ENCODE peak calls at places on chromosomes 6 and 20, in four cellular contexts. Q is HepG2, K is HCT116, F is H1. N is an unnamed sample.

GRCh38 chr6:2209226-2209809 is 36.1 kb downstream of the GMDS start:
- DNase-seq in Q (peak; percentile 72), K (peak; percentile 45), F (peak; percentile 50), N (no peak)

GRCh38 chr6:79375635-79376425 is 141.3 kb upstream of the HMGN3 start:
- DNase-seq in Q (no peak), K (no peak), F (no peak), N (no peak)

GRCh38 chr6:170152989-170153388 is 137.9 kb downstream of the DLL1 start:
- DNase-seq in Q (peak; percentile 32), K (peak; percentile 63), F (peak; percentile 23), N (peak; percentile 38)

GRCh38 chr20:35344354-35344837 is 52.2 kb upstream of the FAM83C start:
- DNase-seq in Q (peak; percentile 92), K (no peak), F (no peak), N (peak; percentile 93)

GRCh38 chr6:125623085-125623484 is 126.3 kb upstream of the HEY2 start:
- DNase-seq in Q (no peak), K (no peak), F (no peak), N (no peak)

GRCh38 chr6:7235712-7236311 is 77.2 kb downstream of the SSR1 start:
- DNase-seq in Q (no peak), K (no peak), F (no peak), N (no peak)

GRCh38 chr20:44074252-44075151 is 112.5 kb downstream of the JPH2 start:
- DNase-seq in Q (no peak), K (no peak), F (no peak), N (no peak)

GRCh38 chr20:15708984-15709598 is 864.2 kb downstream of the KIF16B start:
- DNase-seq in Q (peak; percentile 52), K (no peak), F (peak; percentile 34), N (peak; percentile 29)

GRCh38 chr6:101348816-101349215 is 44.7 kb upstream of the GRIK2 start:
- DNase-seq in Q (no peak), K (no peak), F (no peak), N (no peak)

GRCh38 chr20:12111431-12112088 is 193.9 kb downstream of the BTBD3 start:
- DNase-seq in Q (no peak), K (no peak), F (no peak), N (no peak)

GRCh38 chr20:61120595-61121515 is 131.2 kb upstream of the CDH4 start:
- DNase-seq in Q (peak; percentile 67), K (no peak), F (peak; percentile 25), N (peak; percentile 74)

GRCh38 chr6:121603486-121603885 is 168.0 kb downstream of the GJA1 start:
- DNase-seq in Q (no peak), K (no peak), F (no peak), N (no peak)

GRCh38 chr6:17965397-17965796 is 22.0 kb downstream of the KIF13A start:
- DNase-seq in Q (no peak), K (no peak), F (no peak), N (no peak)

DNA sequence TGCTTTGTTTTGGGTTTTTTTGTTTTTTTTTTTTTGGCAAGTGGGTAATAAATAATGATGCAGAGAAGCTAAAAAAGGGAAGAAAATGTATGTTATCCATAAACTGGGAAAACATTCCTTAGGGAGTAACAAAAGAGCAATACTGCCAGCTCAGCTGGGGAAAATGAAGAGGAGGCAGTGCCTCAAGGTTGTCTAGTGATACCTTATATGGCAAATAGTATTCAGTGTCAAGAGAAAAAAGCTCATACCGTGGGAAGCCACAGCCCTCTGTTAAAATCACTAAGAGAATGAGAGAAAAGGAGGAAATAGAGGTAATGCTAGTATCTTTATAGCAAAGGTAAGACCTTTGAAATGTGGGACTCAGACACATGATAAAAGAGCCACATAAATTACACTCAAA is 47.1 kb upstream of the SMLR1 start:
- DNase-seq in Q (no peak), K (no peak), F (no peak), N (no peak)
- TF ChIP-seq FOSL1 in Q (no peak), K (no peak), F (no peak), N (no peak)

DNA sequence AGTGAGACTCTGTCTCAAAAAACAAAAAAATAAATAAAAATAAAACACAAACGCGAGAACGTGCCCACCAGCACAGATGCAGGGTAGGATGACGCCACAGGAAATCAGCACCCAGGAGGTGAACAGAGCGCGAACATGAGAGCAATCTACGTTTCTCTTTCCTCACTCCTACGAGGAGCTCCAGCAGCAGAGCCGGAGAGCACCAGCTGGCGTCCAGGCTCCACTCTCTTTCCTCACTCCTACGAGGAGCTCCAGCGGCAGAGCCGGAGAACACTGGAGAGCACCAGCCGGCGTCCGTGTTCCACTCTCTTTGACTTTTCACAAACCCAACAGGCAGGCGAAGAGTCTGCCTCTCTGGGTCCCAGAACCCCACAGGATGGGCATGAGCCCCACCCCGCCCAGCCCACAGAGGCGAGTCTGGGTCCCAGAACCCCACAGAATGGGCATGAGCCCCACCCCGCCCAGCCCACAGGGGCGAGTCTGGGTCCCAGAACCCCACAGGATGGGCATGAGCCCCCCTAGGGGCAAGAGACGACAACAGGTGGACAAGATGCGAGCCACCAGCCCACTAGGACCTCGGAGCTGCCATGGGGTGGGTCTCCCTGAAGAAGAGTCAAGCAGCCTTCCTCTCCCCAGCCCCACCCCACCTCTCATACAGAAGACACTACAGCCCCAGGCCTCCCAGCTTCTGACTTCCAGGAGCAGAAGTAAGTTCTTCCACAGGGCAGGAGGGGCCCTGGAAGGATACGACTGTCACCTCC is 20.2 kb downstream of the ZBTB46 start:
- DNase-seq in Q (no peak), K (no peak), F (no peak), N (no peak)
- TF ChIP-seq FOSL1 in Q (no peak), K (no peak), F (no peak), N (no peak)

GRCh38 chr20:21430031-21430430 is 32.7 kb upstream of the NKX2-4 start:
- DNase-seq in Q (no peak), K (no peak), F (no peak), N (no peak)

GRCh38 chr20:21432911-21433310 is 35.6 kb upstream of the NKX2-4 start:
- DNase-seq in Q (no peak), K (no peak), F (no peak), N (no peak)

GRCh38 chr20:21435576-21435975 is 38.2 kb upstream of the NKX2-4 start:
- DNase-seq in Q (no peak), K (no peak), F (no peak), N (no peak)

GRCh38 chr20:21436186-21436585 is 38.9 kb upstream of the NKX2-4 start:
- DNase-seq in Q (peak; percentile 13), K (peak; percentile 18), F (no peak), N (no peak)

DNA sequence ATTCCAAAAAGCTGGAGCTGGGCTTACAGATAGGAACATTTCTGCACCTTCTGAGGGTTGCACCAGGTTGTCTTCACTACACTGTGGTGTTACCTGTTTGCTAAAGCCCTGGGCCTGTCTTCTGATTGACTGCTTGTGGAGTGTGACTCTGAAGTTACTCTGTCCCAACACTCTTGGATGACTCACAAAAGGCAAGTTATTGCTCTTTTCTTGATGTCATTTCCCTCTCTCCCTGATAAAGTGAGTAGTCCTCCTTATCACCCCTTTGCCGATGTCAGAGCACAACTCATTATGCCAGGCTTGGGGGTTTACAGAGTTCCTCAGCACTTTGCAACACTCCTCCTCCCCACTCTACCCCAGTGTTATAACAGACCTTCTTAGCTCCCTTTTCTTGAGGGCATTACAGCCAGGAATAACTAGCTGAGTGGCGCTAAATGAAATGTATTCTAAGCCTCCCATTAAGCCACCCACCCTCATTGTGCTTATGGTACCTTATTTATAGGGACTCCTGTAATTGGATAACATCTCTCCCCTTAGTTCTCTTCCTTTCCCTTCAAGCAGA is 36.1 kb upstream of the NKX2-4 start:
- DNase-seq in Q (no peak), K (no peak), F (no peak), N (no peak)
- TF ChIP-seq FOSL1 in Q (no peak), K (no peak), F (no peak), N (peak; percentile 80)

DNA sequence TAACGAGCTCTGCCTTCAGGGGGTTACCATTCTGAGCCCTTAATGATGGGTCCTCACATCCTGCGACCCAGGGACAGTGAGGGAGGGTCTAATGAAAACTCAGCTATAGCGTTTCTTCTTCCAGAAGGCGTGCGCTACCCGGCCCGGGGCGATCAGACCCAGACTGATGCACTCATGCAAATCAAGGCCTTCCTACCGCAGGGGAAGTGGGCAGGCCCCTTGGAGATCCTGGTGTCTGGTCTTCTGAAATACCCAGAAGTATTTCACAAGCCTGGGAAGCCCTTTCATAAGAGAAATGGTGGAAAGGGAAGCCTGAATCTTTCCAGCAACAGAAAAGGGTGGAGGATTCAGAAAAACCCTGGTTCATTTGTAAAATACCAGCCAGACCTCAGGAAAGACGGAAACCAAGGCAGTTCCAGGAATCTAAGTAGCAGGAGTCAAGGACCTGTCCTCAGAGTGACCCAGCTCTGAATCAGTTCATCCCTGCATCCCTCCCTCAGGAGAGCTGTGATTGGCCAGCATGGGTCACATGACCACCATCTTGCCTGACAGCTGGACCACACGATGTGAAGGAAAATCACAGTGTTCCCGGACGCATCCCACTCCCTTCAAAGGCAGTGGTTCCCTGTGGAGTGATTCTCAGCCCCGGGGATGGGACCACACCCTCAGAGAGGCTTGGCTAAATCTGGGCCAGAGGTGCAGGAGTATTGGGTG is 12.7 kb downstream of the BFSP1 start:
- DNase-seq in Q (no peak), K (no peak), F (no peak), N (peak; percentile 79)
- TF ChIP-seq FOSL1 in Q (no peak), K (no peak), F (no peak), N (no peak)

GRCh38 chr6:135475292-135475886 is 22.2 kb downstream of the AHI1 start:
- DNase-seq in Q (no peak), K (no peak), F (no peak), N (no peak)
- TF ChIP-seq FOSL1 in Q (no peak), K (no peak), F (no peak), N (no peak)

DNA sequence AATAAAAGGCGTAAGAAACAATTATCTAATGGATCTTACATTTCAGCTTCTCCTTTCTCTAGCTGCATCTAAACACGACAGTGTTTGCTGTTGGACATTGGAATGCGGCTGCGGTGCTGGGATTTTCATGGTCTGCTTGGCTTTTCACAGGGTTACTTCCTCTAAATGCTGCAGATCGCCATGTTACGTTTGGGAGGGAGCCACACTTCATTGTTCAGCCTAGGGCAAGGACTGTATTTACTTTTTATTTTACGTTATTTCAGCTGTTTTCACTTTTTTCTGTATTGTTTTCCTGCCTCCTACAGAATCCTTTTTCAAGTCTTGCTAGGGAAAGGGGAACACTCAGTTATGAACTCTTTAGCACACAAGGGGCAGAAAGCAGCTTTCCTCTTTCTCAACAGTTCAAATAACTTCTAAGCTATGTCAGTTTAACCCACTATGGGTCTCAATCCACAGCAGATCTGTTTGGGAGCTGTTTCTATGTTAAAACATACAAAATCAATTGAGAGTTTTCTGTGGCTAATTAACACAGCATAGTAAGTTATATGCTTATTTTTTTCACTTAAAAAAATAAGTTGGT is 97.8 kb upstream of the MTHFD1L start:
- DNase-seq in Q (no peak), K (no peak), F (no peak), N (no peak)
- TF ChIP-seq FOSL1 in Q (no peak), K (no peak), F (no peak), N (no peak)

GRCh38 chr6:25477006-25477590 is 174.9 kb upstream of the SCGN start:
- DNase-seq in Q (no peak), K (no peak), F (no peak), N (no peak)
- TF ChIP-seq FOSL1 in Q (no peak), K (no peak), F (no peak), N (no peak)

GRCh38 chr6:138250513-138251247 is 32.4 kb upstream of the PBOV1 start:
- DNase-seq in Q (no peak), K (no peak), F (no peak), N (no peak)
- TF ChIP-seq FOSL1 in Q (no peak), K (no peak), F (no peak), N (no peak)

N was measured in K562.